ENCODE peak calls at places on chromosome 11, in four cellular contexts. M is WTC11, F is GM12878, G is K562. W is an unnamed sample.
A peak's percentile ranks its signal among the peaks of the same experiment; 100 is the strongest.

GRCh38 chr11:1805525-1805924 is 29.3 kb upstream of the SYT8 start:
- DNase-seq in G (no peak), M (no peak), F (no peak), W (no peak)

GRCh38 chr11:46367244-46367915 is 14.1 kb upstream of the MDK start:
- DNase-seq in M (peak; percentile 89), F (no peak), G (peak; percentile 83), W (peak; percentile 25)

GRCh38 chr11:1756791-1757771 is 6.6 kb downstream of the CTSD start:
- DNase-seq in F (no peak), G (no peak), M (no peak), W (no peak)

GRCh38 chr11:115498354-115498753 is 5.9 kb downstream of the CADM1 start:
- DNase-seq in G (no peak), M (no peak), F (no peak), W (no peak)

GRCh38 chr11:2508793-2509192 is 64.0 kb downstream of the KCNQ1 start:
- DNase-seq in M (no peak), F (no peak), G (no peak), W (no peak)

GRCh38 chr11:108224908-108225786 is 2.3 kb downstream of the ATM start:
- DNase-seq in G (peak; percentile 31), M (no peak), F (no peak), W (no peak)

GRCh38 chr11:70159612-70160570 is 43.2 kb upstream of the FADD start:
- DNase-seq in G (no peak), M (no peak), F (no peak), W (no peak)

GRCh38 chr11:32706985-32707736 is 87.3 kb downstream of the CCDC73 start:
- DNase-seq in M (no peak), G (no peak), F (peak; percentile 5), W (peak; percentile 37)

GRCh38 chr11:65648997-65649491 is 11.1 kb downstream of the SIPA1 start:
- DNase-seq in M (no peak), G (no peak), F (no peak), W (no peak)

GRCh38 chr11:69392104-69392653 is 89.3 kb upstream of the LINC01488 start:
- DNase-seq in M (no peak), G (no peak), F (no peak), W (no peak)

GRCh38 chr11:70067591-70068341 is 10.4 kb upstream of the ANO1 start:
- DNase-seq in M (no peak), F (no peak), G (no peak), W (no peak)

GRCh38 chr11:11084337-11084736 is 226.5 kb upstream of the ZBED5 start:
- DNase-seq in F (no peak), M (no peak), G (no peak), W (no peak)

GRCh38 chr11:87600938-87601337 is 563.2 kb downstream of the TMEM135 start:
- DNase-seq in G (no peak), M (no peak), F (no peak), W (no peak)

GRCh38 chr11:62921573-62922188 is 518 bp upstream of the CHRM1 start:
- DNase-seq in M (no peak), G (no peak), F (no peak), W (no peak)

GRCh38 chr11:36427079-36427478 is 83.0 kb downstream of the TRAF6 start:
- DNase-seq in G (no peak), M (no peak), F (no peak), W (no peak)

GRCh38 chr11:103327721-103328120 is 218.5 kb downstream of the DYNC2H1 start:
- DNase-seq in G (no peak), F (no peak), M (no peak), W (no peak)

GRCh38 chr11:124676386-124676785 is 2.7 kb downstream of the SPA17 start:
- DNase-seq in F (no peak), G (no peak), M (no peak), W (no peak)

GRCh38 chr11:42205518-42205917 is 746.1 kb upstream of the LRRC4C start:
- DNase-seq in G (no peak), M (no peak), F (no peak), W (peak; percentile 39)

GRCh38 chr11:102592634-102593581 is 32.2 kb downstream of the MMP20 start:
- DNase-seq in F (no peak), G (peak; percentile 27), M (no peak), W (peak; percentile 65)

DNA sequence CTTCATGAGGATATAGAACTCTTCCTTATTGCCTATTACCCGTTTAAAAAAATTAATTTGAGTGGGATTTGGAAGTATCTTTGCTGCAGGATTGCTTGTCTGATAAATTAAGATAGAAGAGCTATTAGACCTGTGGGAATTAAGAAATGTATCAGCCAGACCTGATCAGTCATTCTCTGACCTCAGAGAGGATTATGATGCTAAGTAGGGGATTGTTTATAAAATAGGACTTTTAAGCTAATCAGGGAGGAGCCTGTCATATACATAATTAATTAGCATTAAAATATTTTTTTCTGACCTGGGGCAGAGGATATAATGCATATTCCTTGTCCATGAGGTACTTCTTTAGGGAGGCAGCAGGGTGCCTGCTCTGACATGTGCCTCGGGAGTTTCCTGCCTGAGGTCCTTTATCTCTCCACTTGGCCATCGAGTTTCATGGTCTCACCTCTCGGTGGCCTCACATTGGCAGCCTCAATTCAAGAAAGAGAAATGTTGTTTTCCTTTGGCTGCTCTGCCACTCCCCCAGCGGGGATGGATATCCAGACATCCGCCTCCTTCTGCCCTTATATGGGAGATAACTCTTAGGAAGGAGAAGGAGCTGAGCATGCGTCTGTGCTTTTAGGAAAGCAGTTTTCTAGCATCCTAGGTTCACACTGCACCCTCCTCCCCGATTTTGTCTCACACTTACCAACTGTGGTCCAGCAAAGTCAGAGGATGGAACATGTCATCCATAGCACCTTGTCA is 41.1 kb downstream of the DIXDC1 start:
- DNase-seq in M (peak; percentile 56), G (peak; percentile 66), F (no peak), W (no peak)
- TF ChIP-seq CBFB in M (no peak), G (no peak), F (no peak), W (no peak)

GRCh38 chr11:85755285-85755684 is 55.7 kb downstream of the SYTL2 start:
- DNase-seq in G (no peak), M (no peak), F (no peak), W (no peak)

GRCh38 chr11:85758026-85758425 is 52.9 kb downstream of the SYTL2 start:
- DNase-seq in M (no peak), G (no peak), F (no peak), W (no peak)

GRCh38 chr11:85759915-85760314 is 51.0 kb downstream of the SYTL2 start:
- DNase-seq in G (no peak), M (no peak), F (no peak), W (no peak)

GRCh38 chr11:85758480-85759039 is 52.4 kb downstream of the SYTL2 start:
- DNase-seq in G (no peak), M (no peak), F (no peak), W (no peak)

GRCh38 chr11:85756401-85757200 is 54.3 kb downstream of the SYTL2 start:
- DNase-seq in G (no peak), F (no peak), M (no peak), W (no peak)
- TF ChIP-seq CBFB in G (no peak), F (no peak), M (no peak), W (no peak)

GRCh38 chr11:76661306-76661751 is 9.2 kb downstream of the LRRC32 start:
- DNase-seq in M (no peak), F (no peak), G (no peak), W (no peak)
- TF ChIP-seq CBFB in M (no peak), F (no peak), G (no peak), W (no peak)

GRCh38 chr11:9438611-9439010 is 22.2 kb upstream of the ZNF143 start:
- DNase-seq in G (no peak), M (no peak), F (no peak), W (no peak)
- TF ChIP-seq CBFB in G (no peak), M (no peak), F (no peak), W (no peak)

DNA sequence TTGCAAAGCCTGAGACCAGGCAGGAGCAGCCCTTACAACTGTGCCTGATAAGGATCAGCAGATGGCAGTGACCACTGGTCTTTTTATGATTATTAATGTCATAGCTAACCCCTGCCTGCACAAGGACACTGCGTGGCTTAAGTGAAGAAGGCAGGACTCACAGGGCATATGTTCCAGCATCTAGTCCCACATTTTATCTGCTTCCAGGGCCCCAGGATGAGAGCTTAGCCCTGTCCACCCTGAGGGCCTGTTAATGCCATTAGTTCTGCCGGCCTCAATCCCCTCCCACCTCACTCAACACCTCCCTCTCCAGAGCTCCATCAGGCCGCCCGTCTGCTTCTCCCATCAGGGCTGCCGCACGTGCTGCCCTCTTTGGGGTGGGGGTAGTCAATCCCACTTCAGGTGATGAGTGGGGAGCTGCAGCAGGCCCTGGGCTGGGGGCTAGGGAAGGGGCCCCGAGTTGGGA is 33.1 kb upstream of the TSPAN18 start:
- DNase-seq in M (no peak), G (no peak), F (no peak), W (no peak)
- TF ChIP-seq CBFB in M (no peak), G (no peak), F (no peak), W (no peak)

DNA sequence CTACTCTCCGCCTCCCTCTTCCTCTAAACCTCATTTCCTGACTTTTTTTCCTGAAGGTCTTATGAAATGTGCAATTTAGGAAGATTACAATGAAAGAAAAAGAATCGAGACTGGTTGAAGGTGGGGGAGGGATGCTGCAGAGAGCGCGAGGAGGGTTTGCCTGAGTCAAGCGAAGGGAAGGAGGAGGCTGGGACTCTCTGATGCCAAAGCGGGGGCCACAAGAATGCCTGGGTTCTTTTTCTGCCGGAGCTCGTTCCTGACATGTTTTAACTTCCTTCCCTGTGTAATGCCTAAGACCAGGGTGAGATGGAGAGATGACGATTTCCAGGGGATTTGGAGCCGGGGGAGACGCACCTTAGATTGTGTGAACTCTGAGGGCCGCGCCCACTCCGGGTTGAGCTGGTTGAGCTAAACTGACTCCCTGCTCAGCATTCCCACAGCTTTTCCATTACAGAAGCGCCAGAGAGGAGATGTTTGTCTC is 270.5 kb upstream of the SORL1-AS1 start:
- DNase-seq in G (no peak), M (peak; percentile 36), F (no peak), W (no peak)
- TF ChIP-seq CBFB in G (no peak), M (no peak), F (no peak), W (no peak)

DNA sequence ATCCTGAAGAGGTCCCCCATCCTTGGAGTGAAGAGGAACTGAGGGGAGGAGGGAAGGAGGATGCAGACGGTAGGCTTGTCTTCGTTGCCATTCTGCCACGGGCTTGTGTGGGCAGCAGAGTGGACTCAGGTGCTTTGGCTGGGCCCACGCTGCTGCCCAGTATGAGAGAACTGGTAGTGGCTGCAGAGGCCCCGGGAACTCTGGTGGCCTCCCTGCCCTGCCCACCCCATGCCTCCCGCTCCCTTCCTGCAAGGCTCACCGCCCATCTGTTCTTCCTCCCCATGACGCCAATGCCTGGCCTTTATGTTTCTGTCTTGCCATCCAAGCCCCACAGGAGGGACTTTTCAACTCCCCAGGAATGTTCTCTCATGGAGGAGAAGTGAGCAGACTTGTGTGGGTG is 157.4 kb downstream of the DSCAML1 start:
- DNase-seq in M (no peak), F (no peak), G (no peak), W (no peak)
- TF ChIP-seq CBFB in M (no peak), F (no peak), G (no peak), W (no peak)

GRCh38 chr11:93849751-93850584 is 450 bp downstream of the VSTM5 start:
- DNase-seq in M (peak; percentile 57), G (peak; percentile 63), F (no peak), W (no peak)
- TF ChIP-seq CBFB in M (no peak), G (no peak), F (no peak), W (no peak)

W was measured in HepG2.